ENCODE peak calls at places on chromosomes 2 and 18, in eight cellular contexts. Z, I, J, A, E, P, W and B are unnamed samples.

GRCh38 chr2:234536218-234536989 is 39.5 kb upstream of the ARL4C start:
- DNase-seq in Z (no peak), I (no peak), J (no peak), A (no peak), E (no peak), P (no peak), W (no peak), B (no peak)

GRCh38 chr2:173613386-173613785 is 258.7 kb downstream of the CDCA7 start:
- DNase-seq in Z (no peak), I (no peak), J (no peak), A (no peak), E (no peak), P (no peak), W (no peak), B (no peak)

GRCh38 chr2:168211664-168212163 is 35.7 kb downstream of the STK39 start:
- DNase-seq in Z (no peak), I (no peak), J (peak), A (no peak), E (no peak), P (no peak), W (no peak), B (no peak)

GRCh38 chr2:12819098-12819465 is 102.3 kb downstream of the TRIB2 start:
- DNase-seq in Z (peak), I (peak), J (peak), A (peak), E (peak), P (peak), W (peak), B (peak)

GRCh38 chr2:196804381-196804780 is 4.8 kb downstream of the C2orf66 start:
- DNase-seq in Z (no peak), I (no peak), J (no peak), A (no peak), E (no peak), P (no peak), W (no peak), B (no peak)

GRCh38 chr2:121151311-121152109 is 133.5 kb downstream of the TFCP2L1 start:
- DNase-seq in Z (no peak), I (no peak), J (no peak), A (peak), E (no peak), P (no peak), W (no peak), B (no peak)

GRCh38 chr2:120988051-120988707 is 252.5 kb downstream of the GLI2 start:
- DNase-seq in Z (no peak), I (no peak), J (no peak), A (peak), E (no peak), P (no peak), W (no peak), B (no peak)

GRCh38 chr2:52775674-52776073 is 991.9 kb upstream of the CHAC2 start:
- DNase-seq in Z (no peak), I (no peak), J (peak), A (no peak), E (no peak), P (no peak), W (no peak), B (no peak)

GRCh38 chr2:68476454-68476853 is 9.1 kb downstream of the APLF start:
- DNase-seq in Z (no peak), I (no peak), J (no peak), A (no peak), E (no peak), P (no peak), W (no peak), B (no peak)

GRCh38 chr2:213232649-213233437 is 51.4 kb upstream of the SPAG16 start:
- DNase-seq in Z (no peak), I (no peak), J (peak), A (no peak), E (no peak), P (no peak), W (peak), B (no peak)

GRCh38 chr2:241894681-241895426 is 25.3 kb downstream of the RTP5 start:
- DNase-seq in Z (peak), I (no peak), J (no peak), A (peak), E (peak), P (no peak), W (no peak), B (no peak)

GRCh38 chr18:32389868-32390267 is 80.8 kb downstream of the GAREM1 start:
- DNase-seq in Z (peak), I (no peak), J (no peak), A (no peak), E (peak), P (no peak), W (no peak), B (no peak)

GRCh38 chr2:74877781-74878433 is 44.0 kb downstream of the HK2 start:
- DNase-seq in Z (no peak), I (no peak), J (no peak), A (no peak), E (no peak), P (no peak), W (no peak), B (no peak)

GRCh38 chr2:26355038-26355995 is 8.7 kb upstream of the ADGRF3 start:
- DNase-seq in Z (no peak), I (peak), J (peak), A (no peak), E (no peak), P (no peak), W (no peak), B (no peak)

GRCh38 chr2:54275541-54275940 is 19.5 kb upstream of the TSPYL6 start:
- DNase-seq in Z (no peak), I (no peak), J (no peak), A (no peak), E (no peak), P (no peak), W (no peak), B (no peak)
- H3K27ac ChIP-seq in Z (no peak), I (peak), J (no peak), A (no peak), E (no peak), P (no peak), W (no peak), B (no peak)

DNA sequence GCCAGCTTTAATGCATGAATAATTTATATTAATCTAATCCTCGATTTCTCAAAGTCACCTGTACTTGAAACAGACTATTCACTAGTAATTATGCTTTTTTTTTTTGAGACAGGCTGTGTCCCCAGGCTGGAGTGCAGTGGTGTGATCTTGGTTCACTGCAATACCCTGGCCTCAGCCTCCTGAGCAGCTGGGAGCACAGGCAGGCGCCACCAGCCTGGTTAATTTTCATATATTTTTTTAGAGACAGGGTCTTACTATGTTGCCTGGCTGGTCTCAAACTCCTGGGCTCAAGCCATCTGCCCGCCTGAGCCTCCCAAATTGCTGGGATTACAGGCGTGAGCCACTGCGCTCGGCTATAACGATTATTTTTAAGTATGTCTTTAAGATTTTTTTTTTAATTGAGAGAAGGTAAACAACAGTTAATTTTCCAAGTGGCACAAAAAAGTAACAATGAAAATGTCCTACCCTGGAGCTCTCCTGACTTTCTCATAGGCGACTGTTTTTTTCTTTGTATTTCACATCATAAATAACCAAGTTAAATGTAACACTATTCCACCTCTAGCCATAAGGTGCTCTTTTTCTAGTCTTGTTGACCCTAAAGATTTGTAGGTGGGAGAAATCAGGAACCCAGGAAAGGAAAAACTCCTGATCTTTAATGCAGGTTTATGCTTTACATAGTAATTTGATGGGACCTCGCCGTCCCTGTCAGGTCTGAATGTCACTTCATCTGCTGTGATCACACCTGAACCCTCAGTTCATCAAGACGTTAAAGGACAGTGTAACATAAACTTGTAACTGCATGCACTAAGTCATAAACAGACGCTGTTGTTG is 1.3 kb upstream of the ANKRD12 start:
- DNase-seq in Z (no peak), I (no peak), J (no peak), A (no peak), E (no peak), P (no peak), W (no peak), B (no peak)
- TF ChIP-seq POLR2A in Z (no peak), I (no peak), J (no peak), A (no peak), E (no peak), P (no peak), W (peak), B (no peak)

GRCh38 chr2:200255549-200255948 is 50.9 kb upstream of the SPATS2L start:
- DNase-seq in Z (no peak), I (peak), J (no peak), A (no peak), E (peak), P (no peak), W (no peak), B (no peak)

GRCh38 chr2:200258881-200259576 is 47.5 kb upstream of the SPATS2L start:
- DNase-seq in Z (no peak), I (no peak), J (peak), A (no peak), E (peak), P (no peak), W (no peak), B (no peak)

GRCh38 chr2:200254788-200255187 is 51.7 kb upstream of the SPATS2L start:
- DNase-seq in Z (no peak), I (no peak), J (no peak), A (no peak), E (no peak), P (no peak), W (no peak), B (no peak)

GRCh38 chr2:200259577-200259957 is 46.9 kb upstream of the SPATS2L start:
- DNase-seq in Z (no peak), I (no peak), J (no peak), A (no peak), E (peak), P (no peak), W (no peak), B (no peak)

GRCh38 chr2:200257570-200257969 is 48.9 kb upstream of the SPATS2L start:
- DNase-seq in Z (no peak), I (no peak), J (no peak), A (no peak), E (peak), P (no peak), W (no peak), B (no peak)
- H3K27ac ChIP-seq in Z (no peak), I (no peak), J (no peak), A (no peak), E (no peak), P (no peak), W (no peak), B (no peak)

GRCh38 chr2:231680992-231681852 is 27.1 kb upstream of the PTMA start:
- DNase-seq in Z (peak), I (peak), J (peak), A (peak), E (peak), P (peak), W (peak), B (peak)
- TF ChIP-seq POLR2A in Z (peak), I (peak), J (peak), A (peak), E (peak), P (peak), W (peak), B (peak)